ENCODE peak calls at places on chromosome 5, in seven cellular contexts. L, E, V, M, Q, K and R are unnamed samples.

GRCh38 chr5:176317534-176318374 is 43.8 kb downstream of the KIAA1191 start:
- DNase-seq in L (no peak), V (no peak), Q (no peak), M (no peak), E (no peak), K (no peak), R (no peak)

GRCh38 chr5:158485604-158486081 is 614.1 kb downstream of the EBF1 start:
- DNase-seq in K (no peak), E (no peak), V (no peak), Q (peak), L (no peak), M (no peak), R (no peak)

GRCh38 chr5:77774981-77775772 is 962 bp downstream of the TBCA start:
- DNase-seq in M (no peak), L (no peak), E (no peak), Q (no peak), V (no peak), K (no peak), R (no peak)

GRCh38 chr5:139385061-139385889 is 2.2 kb upstream of the SLC23A1 start:
- DNase-seq in Q (no peak), V (peak), K (no peak), E (no peak), M (no peak), L (no peak), R (no peak)

GRCh38 chr5:113061851-113062631 is 85.4 kb downstream of the DCP2 start:
- DNase-seq in V (no peak), E (peak), L (no peak), Q (no peak), M (peak), K (no peak), R (no peak)

GRCh38 chr5:154117930-154118329 is 72.6 kb upstream of the GALNT10 start:
- DNase-seq in Q (no peak), E (no peak), L (no peak), V (no peak), M (no peak), K (no peak), R (no peak)

GRCh38 chr5:180069589-180070247 is 1.8 kb downstream of the RNF130 start:
- DNase-seq in E (no peak), L (peak), M (no peak), Q (no peak), V (no peak), K (peak), R (peak)

GRCh38 chr5:10126900-10127299 is 122.8 kb downstream of the ATPSCKMT start:
- DNase-seq in L (no peak), K (no peak), E (no peak), M (no peak), V (no peak), Q (no peak), R (no peak)

GRCh38 chr5:114883675-114884074 is 286.0 kb downstream of the TRIM36 start:
- DNase-seq in M (no peak), V (no peak), L (no peak), Q (no peak), K (no peak), E (no peak), R (no peak)

GRCh38 chr5:133392448-133392847 is 219.9 kb downstream of the FSTL4 start:
- DNase-seq in L (no peak), V (no peak), M (no peak), E (no peak), K (no peak), Q (no peak), R (no peak)

GRCh38 chr5:10645146-10645545 is 81.3 kb downstream of the ANKRD33B start:
- DNase-seq in K (no peak), L (no peak), E (no peak), M (peak), Q (no peak), V (no peak), R (no peak)

GRCh38 chr5:60295423-60295822 is 401.9 kb upstream of the PDE4D start:
- DNase-seq in K (peak), E (peak), M (peak), L (no peak), Q (peak), V (no peak), R (no peak)

GRCh38 chr5:177419045-177419444 is 7.4 kb upstream of the GRK6 start:
- DNase-seq in L (no peak), E (peak), Q (no peak), M (peak), V (no peak), K (no peak), R (no peak)

GRCh38 chr5:18745988-18746615 is 1111.8 kb downstream of the TAF11L14 start:
- DNase-seq in V (peak), K (no peak), M (peak), E (no peak), L (no peak), Q (no peak), R (no peak)

GRCh38 chr5:43041669-43042175 is 1.6 kb upstream of the ANXA2R start:
- DNase-seq in Q (no peak), L (peak), K (peak), E (peak), M (peak), V (peak), R (no peak)

GRCh38 chr5:54742417-54742889 is 224.9 kb downstream of the SNX18 start:
- DNase-seq in M (peak), L (no peak), Q (no peak), K (no peak), E (peak), V (no peak), R (no peak)

GRCh38 chr5:59654691-59655090 is 238.8 kb downstream of the PDE4D start:
- DNase-seq in E (no peak), L (no peak), V (no peak), Q (no peak), K (no peak), M (no peak), R (no peak)